ENCODE peak calls at places on chromosome 15, in six cellular contexts. D is GM13977, I is T-helper 2 cell, V is heart right ventricle, E is EH, W is T-helper 1 cell. C is an unnamed sample.

GRCh38 chr15:70120954-70121655 is 23.4 kb upstream of the TLE3 start:
- DNase-seq in V (no peak), D (no peak), I (no peak), W (no peak), E (no peak), C (no peak)

GRCh38 chr15:84400820-84401219 is 165.2 kb downstream of the GOLGA6L4 start:
- DNase-seq in W (no peak), E (no peak), I (no peak), V (no peak), D (no peak), C (no peak)

GRCh38 chr15:67063689-67064606 is 1.5 kb upstream of the SMAD3 start:
- DNase-seq in V (peak), E (no peak), I (no peak), D (no peak), W (no peak), C (no peak)

GRCh38 chr15:72105111-72105510 is 12.8 kb downstream of the MYO9A start:
- DNase-seq in E (no peak), W (no peak), V (no peak), D (no peak), I (no peak), C (no peak)

GRCh38 chr15:78979456-78980320 is 34.8 kb upstream of the CTSH start:
- DNase-seq in W (no peak), D (peak), V (no peak), E (peak), I (no peak), C (peak)

GRCh38 chr15:35925634-35926380 is 379.8 kb upstream of the DPH6 start:
- DNase-seq in I (no peak), D (no peak), E (peak), W (no peak), V (no peak), C (no peak)

GRCh38 chr15:57172925-57173324 is 203.4 kb upstream of the CGNL1 start:
- DNase-seq in I (no peak), W (no peak), V (no peak), E (peak), D (no peak), C (no peak)

GRCh38 chr15:99502661-99503060 is 63.1 kb upstream of the MEF2A start:
- DNase-seq in W (no peak), I (no peak), V (no peak), E (no peak), D (no peak), C (no peak)

GRCh38 chr15:68821190-68821897 is 649 bp upstream of the ANP32A start:
- DNase-seq in V (no peak), D (peak), W (no peak), I (no peak), E (no peak), C (no peak)

GRCh38 chr15:45456212-45457106 is 66.1 kb downstream of the SLC30A4 start:
- DNase-seq in V (no peak), E (peak), D (peak), I (peak), W (peak), C (peak)

GRCh38 chr15:92538115-92538514 is 117.5 kb downstream of the FAM174B start:
- DNase-seq in I (no peak), W (no peak), D (no peak), E (no peak), V (no peak), C (no peak)

GRCh38 chr15:48285329-48286214 is 45.7 kb upstream of the DUT start:
- DNase-seq in D (peak), W (no peak), E (peak), I (peak), V (no peak), C (peak)